ENCODE peak calls at places on chromosomes 6 and 20, in five cellular contexts. One of them, this sample, is unnamed.

GRCh38 chr6:69881322-69882151 is 15.2 kb downstream of the COL19A1 start:
- DNase-seq in body of pancreas: no peak
- DNase-seq in right atrium auricular region: no peak
- DNase-seq in heart left ventricle: no peak
- DNase-seq in suprapubic skin: no peak
- DNase-seq in this sample: no peak

GRCh38 chr6:15602144-15602543 is 60.7 kb downstream of the DTNBP1 start:
- DNase-seq in suprapubic skin: no peak
- DNase-seq in right atrium auricular region: no peak
- DNase-seq in body of pancreas: peak
- DNase-seq in heart left ventricle: no peak
- DNase-seq in this sample: peak

GRCh38 chr6:41092421-41093140 is 19.8 kb downstream of the NFYA start:
- DNase-seq in heart left ventricle: no peak
- DNase-seq in body of pancreas: no peak
- DNase-seq in right atrium auricular region: no peak
- DNase-seq in suprapubic skin: no peak
- DNase-seq in this sample: peak

GRCh38 chr6:159212026-159212425 is 42.8 kb downstream of the FNDC1 start:
- DNase-seq in body of pancreas: no peak
- DNase-seq in suprapubic skin: no peak
- DNase-seq in heart left ventricle: no peak
- DNase-seq in right atrium auricular region: no peak
- DNase-seq in this sample: peak

GRCh38 chr20:54692168-54692887 is 216.9 kb downstream of the DOK5 start:
- DNase-seq in right atrium auricular region: no peak
- DNase-seq in body of pancreas: no peak
- DNase-seq in suprapubic skin: no peak
- DNase-seq in heart left ventricle: no peak
- DNase-seq in this sample: no peak

GRCh38 chr6:5610640-5611039 is 349.3 kb downstream of the FARS2 start:
- DNase-seq in body of pancreas: no peak
- DNase-seq in heart left ventricle: no peak
- DNase-seq in right atrium auricular region: no peak
- DNase-seq in suprapubic skin: no peak
- DNase-seq in this sample: no peak

GRCh38 chr6:63567966-63568365 is 4.3 kb upstream of the LOC128125822 start:
- DNase-seq in heart left ventricle: no peak
- DNase-seq in suprapubic skin: no peak
- DNase-seq in body of pancreas: no peak
- DNase-seq in right atrium auricular region: no peak
- DNase-seq in this sample: no peak

GRCh38 chr20:21133917-21134622 is 8.2 kb downstream of the KIZ start:
- DNase-seq in suprapubic skin: no peak
- DNase-seq in heart left ventricle: no peak
- DNase-seq in body of pancreas: no peak
- DNase-seq in right atrium auricular region: no peak
- DNase-seq in this sample: no peak

GRCh38 chr6:169339025-169339424 is 85.4 kb upstream of the THBS2 start:
- DNase-seq in body of pancreas: no peak
- DNase-seq in right atrium auricular region: no peak
- DNase-seq in suprapubic skin: no peak
- DNase-seq in heart left ventricle: no peak
- DNase-seq in this sample: no peak

GRCh38 chr20:34062651-34063482 is 49.2 kb downstream of the EIF2S2 start:
- DNase-seq in body of pancreas: no peak
- DNase-seq in suprapubic skin: no peak
- DNase-seq in right atrium auricular region: no peak
- DNase-seq in heart left ventricle: no peak
- DNase-seq in this sample: no peak

GRCh38 chr20:2475850-2476741 is 5.5 kb upstream of the SNRPB start:
- DNase-seq in right atrium auricular region: no peak
- DNase-seq in body of pancreas: no peak
- DNase-seq in heart left ventricle: no peak
- DNase-seq in suprapubic skin: no peak
- DNase-seq in this sample: no peak

GRCh38 chr20:2480381-2480780 is 9.8 kb upstream of the SNRPB start:
- DNase-seq in heart left ventricle: no peak
- DNase-seq in suprapubic skin: no peak
- DNase-seq in right atrium auricular region: no peak
- DNase-seq in body of pancreas: no peak
- DNase-seq in this sample: no peak

DNA sequence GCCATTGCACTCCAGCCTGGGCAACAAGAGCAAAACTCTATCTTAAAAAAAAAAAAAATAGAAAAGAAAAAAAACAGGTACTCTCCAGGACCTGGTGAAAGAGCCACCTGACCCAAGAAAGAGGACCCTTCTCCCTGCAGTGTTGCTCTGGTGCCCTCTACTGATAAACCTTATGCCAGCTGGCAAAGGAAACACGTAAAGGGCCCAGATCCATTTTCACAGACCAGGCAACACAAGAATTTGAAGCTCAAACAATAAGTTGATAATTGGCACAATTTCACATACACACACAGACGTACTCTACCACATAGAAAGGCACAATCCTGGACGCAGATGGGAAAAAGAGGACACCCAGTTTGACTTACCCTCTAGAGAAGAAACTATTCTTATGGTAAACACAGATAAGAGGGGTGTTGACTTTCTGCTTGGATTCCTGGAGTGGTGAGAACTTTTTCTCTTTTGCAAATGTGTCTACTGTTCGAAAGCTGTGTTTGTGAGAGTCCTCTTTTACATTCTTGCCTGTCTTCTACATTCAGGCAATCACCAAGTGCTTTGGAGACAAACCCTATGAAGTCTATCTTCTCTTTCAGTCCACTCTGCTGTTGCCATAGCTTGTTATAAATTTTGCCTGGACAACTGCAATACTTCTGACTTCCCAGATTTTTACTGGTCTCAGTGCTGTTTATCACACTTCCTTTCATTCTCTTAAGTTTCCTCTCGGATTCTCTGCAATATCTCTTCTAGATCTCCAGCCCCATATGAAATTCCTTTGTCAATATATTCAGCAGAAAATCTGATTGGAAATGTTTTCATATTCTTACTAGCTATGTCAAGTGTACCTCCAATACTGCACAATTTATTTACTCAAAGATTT is 6.4 kb upstream of the SNRPB start:
- DNase-seq in heart left ventricle: no peak
- DNase-seq in suprapubic skin: no peak
- DNase-seq in body of pancreas: no peak
- DNase-seq in right atrium auricular region: no peak
- DNase-seq in this sample: no peak
- TF ChIP-seq CTCF in heart left ventricle: no peak
- TF ChIP-seq CTCF in suprapubic skin: no peak
- TF ChIP-seq CTCF in body of pancreas: no peak
- TF ChIP-seq CTCF in right atrium auricular region: no peak
- TF ChIP-seq CTCF in this sample: no peak

GRCh38 chr6:106620931-106621672 is 8.2 kb downstream of the RTN4IP1 start:
- DNase-seq in body of pancreas: no peak
- DNase-seq in right atrium auricular region: no peak
- DNase-seq in suprapubic skin: no peak
- DNase-seq in heart left ventricle: no peak
- DNase-seq in this sample: no peak
- H3K27ac ChIP-seq in body of pancreas: no peak
- H3K27ac ChIP-seq in right atrium auricular region: no peak
- H3K27ac ChIP-seq in suprapubic skin: no peak
- H3K27ac ChIP-seq in heart left ventricle: no peak
- H3K27ac ChIP-seq in this sample: no peak

DNA sequence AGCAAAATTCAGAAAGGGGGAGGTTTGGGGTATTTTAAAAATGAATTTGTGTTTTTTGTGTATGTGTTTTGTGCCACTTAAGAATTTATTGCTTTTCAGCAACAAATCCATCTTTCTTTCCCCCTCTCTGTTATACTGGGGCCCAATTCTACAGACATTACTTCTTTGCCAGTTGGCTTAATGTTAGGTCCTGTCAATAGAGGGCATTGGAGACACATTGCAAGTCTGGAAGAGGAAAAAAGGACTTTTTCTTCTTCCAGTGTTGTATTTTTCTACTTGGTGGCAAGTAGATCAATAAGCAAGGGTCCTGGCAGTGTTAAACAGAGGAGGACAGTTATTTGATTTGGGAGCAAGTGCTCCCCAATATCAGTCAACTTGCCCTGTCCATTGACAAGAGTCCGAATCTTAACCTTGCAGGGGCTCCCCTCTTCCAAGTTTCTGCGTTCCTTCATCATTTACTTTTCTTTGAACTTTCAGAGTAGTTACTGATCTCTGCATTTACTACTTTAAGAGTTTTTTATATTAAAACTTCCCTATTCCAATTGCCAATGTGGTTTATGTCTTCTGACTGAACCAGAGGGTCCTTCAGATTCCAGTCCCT is 23.4 kb downstream of the SCML4 start:
- DNase-seq in suprapubic skin: no peak
- DNase-seq in right atrium auricular region: no peak
- DNase-seq in body of pancreas: no peak
- DNase-seq in heart left ventricle: no peak
- DNase-seq in this sample: no peak
- TF ChIP-seq CTCF in suprapubic skin: no peak
- TF ChIP-seq CTCF in right atrium auricular region: no peak
- TF ChIP-seq CTCF in body of pancreas: peak
- TF ChIP-seq CTCF in heart left ventricle: no peak
- TF ChIP-seq CTCF in this sample: peak

GRCh38 chr20:49149281-49150045 is 38.7 kb downstream of the STAU1 start:
- DNase-seq in heart left ventricle: no peak
- DNase-seq in body of pancreas: no peak
- DNase-seq in right atrium auricular region: no peak
- DNase-seq in suprapubic skin: no peak
- DNase-seq in this sample: peak
- H3K27ac ChIP-seq in heart left ventricle: no peak
- H3K27ac ChIP-seq in body of pancreas: no peak
- H3K27ac ChIP-seq in right atrium auricular region: no peak
- H3K27ac ChIP-seq in suprapubic skin: no peak
- H3K27ac ChIP-seq in this sample: peak

This sample was measured in thyroid gland.